ENCODE peak calls at places on chromosomes 12 and 14, in four cellular contexts. H is endothelial cell of umbilical vein, G is stomach, A is NB4. U is an unnamed sample.

GRCh38 chr14:93748208-93749080 is 39.8 kb downstream of the PRIMA1 start:
- DNase-seq in A (no peak), H (no peak), G (peak), U (no peak)

GRCh38 chr12:4438834-4439596 is 6.6 kb downstream of the FGF6 start:
- DNase-seq in A (peak), G (no peak), H (no peak), U (no peak)

GRCh38 chr14:26839481-26839880 is 241.6 kb upstream of the NOVA1 start:
- DNase-seq in H (no peak), A (no peak), G (no peak), U (no peak)

GRCh38 chr12:12877789-12878455 is 13.4 kb upstream of the GPRC5A start:
- DNase-seq in G (no peak), A (no peak), H (no peak), U (no peak)

GRCh38 chr14:94665121-94665520 is 52.9 kb downstream of the SERPINA3 start:
- DNase-seq in A (no peak), G (no peak), H (peak), U (no peak)

GRCh38 chr12:57454213-57454565 is 918 bp upstream of the INHBE start:
- DNase-seq in H (no peak), A (no peak), G (no peak), U (no peak)

GRCh38 chr12:49894754-49895153 is 8.9 kb downstream of the FAIM2 start:
- DNase-seq in A (no peak), G (no peak), H (no peak), U (no peak)

GRCh38 chr12:21940972-21941521 is at the start of gene ABCC9:
- DNase-seq in A (no peak), H (peak), G (peak), U (no peak)

GRCh38 chr12:47557401-47557800 is 148.4 kb downstream of the RPAP3 start:
- DNase-seq in G (no peak), H (no peak), A (no peak), U (no peak)

GRCh38 chr14:95361373-95362179 is 41.9 kb upstream of the CLMN start:
- DNase-seq in A (peak), G (peak), H (peak), U (no peak)

GRCh38 chr12:120055231-120055630 is 61.3 kb downstream of the RAB35 start:
- DNase-seq in H (no peak), G (no peak), A (no peak), U (no peak)

GRCh38 chr12:3171195-3171591 is 94.0 kb downstream of the TSPAN9 start:
- DNase-seq in A (no peak), G (no peak), H (no peak), U (no peak)

GRCh38 chr12:26648999-26649398 is 184.0 kb downstream of the ITPR2 start:
- DNase-seq in A (no peak), H (no peak), G (no peak), U (no peak)

GRCh38 chr14:20986811-20987210 is 3.0 kb upstream of the METTL17 start:
- DNase-seq in H (peak), G (no peak), A (peak), U (no peak)

GRCh38 chr14:55188686-55189295 is 2.6 kb downstream of the DLGAP5 start:
- DNase-seq in H (peak), G (no peak), A (no peak), U (no peak)

GRCh38 chr14:55194656-55195355 is 3.4 kb upstream of the DLGAP5 start:
- DNase-seq in G (no peak), A (no peak), H (no peak), U (no peak)

GRCh38 chr14:55191101-55191880 is at the start of gene DLGAP5:
- DNase-seq in A (peak), H (peak), G (peak), U (no peak)

GRCh38 chr14:55191881-55192616 is 664 bp upstream of the DLGAP5 start:
- DNase-seq in H (no peak), A (no peak), G (no peak), U (no peak)
- TF ChIP-seq POLR2A in H (no peak), A (no peak), G (no peak), U (no peak)

GRCh38 chr12:88868062-88868461 is 287.8 kb upstream of the KITLG start:
- DNase-seq in G (no peak), H (no peak), A (no peak), U (no peak)

GRCh38 chr12:88865537-88865936 is 285.3 kb upstream of the KITLG start:
- DNase-seq in A (no peak), G (no peak), H (no peak), U (no peak)

GRCh38 chr12:88866881-88867280 is 286.6 kb upstream of the KITLG start:
- DNase-seq in G (no peak), A (no peak), H (no peak), U (no peak)

GRCh38 chr12:88870000-88870737 is 289.9 kb upstream of the KITLG start:
- DNase-seq in G (no peak), A (no peak), H (no peak), U (no peak)
- TF ChIP-seq POLR2A in G (no peak), A (no peak), H (no peak), U (no peak)

DNA sequence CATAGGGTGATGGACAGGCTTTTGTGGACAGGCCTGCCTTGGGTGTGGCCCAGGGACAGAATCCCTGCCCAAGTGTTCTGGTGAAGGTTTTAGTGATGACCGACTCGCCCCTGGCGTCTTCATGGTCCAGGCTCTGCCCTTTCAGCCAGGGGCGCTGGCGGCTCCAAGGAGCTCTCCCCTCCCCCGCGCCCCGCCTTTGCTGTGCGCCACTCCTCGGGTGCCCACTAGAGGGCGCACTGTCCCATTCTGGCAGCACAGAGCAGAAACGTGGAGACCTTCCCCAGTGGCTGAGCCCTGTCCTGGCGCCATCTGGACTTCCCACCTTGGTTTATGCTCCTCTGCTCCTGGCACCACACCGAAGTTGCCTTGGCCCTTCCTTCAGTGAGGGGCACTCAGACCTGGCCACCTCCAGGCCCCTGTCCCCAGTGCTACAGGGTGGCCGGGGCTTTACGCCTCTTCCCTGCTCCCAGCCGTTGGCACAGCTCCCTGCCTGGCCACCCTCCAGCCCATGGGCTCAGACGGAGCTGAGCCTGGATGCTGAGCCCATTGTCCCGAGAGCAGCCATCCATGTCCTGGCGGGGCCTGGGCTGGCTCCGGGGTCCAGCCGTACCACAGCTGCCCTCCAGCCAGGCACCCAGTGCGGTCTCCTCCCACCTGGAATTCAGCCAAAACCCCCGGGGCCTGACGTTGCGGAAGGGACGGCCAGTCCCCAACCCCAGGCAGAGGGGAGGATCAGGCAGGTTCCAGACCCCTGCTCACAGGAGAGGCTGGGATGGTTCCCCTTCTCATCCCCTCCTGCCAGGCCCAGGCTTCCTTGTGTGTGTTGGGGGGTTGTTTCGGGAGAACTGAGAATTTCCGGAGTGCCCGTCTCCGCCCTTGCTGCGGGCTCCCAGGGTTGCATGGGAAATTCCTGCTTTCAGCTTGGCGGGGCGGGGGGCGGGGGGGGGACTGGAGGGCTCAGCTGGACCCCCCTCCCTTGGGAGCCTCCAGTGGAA is 5.6 kb upstream of the CRIP1 start:
- DNase-seq in A (peak), G (peak), H (peak), U (no peak)
- TF ChIP-seq POLR2A in A (no peak), G (no peak), H (peak), U (no peak)

DNA sequence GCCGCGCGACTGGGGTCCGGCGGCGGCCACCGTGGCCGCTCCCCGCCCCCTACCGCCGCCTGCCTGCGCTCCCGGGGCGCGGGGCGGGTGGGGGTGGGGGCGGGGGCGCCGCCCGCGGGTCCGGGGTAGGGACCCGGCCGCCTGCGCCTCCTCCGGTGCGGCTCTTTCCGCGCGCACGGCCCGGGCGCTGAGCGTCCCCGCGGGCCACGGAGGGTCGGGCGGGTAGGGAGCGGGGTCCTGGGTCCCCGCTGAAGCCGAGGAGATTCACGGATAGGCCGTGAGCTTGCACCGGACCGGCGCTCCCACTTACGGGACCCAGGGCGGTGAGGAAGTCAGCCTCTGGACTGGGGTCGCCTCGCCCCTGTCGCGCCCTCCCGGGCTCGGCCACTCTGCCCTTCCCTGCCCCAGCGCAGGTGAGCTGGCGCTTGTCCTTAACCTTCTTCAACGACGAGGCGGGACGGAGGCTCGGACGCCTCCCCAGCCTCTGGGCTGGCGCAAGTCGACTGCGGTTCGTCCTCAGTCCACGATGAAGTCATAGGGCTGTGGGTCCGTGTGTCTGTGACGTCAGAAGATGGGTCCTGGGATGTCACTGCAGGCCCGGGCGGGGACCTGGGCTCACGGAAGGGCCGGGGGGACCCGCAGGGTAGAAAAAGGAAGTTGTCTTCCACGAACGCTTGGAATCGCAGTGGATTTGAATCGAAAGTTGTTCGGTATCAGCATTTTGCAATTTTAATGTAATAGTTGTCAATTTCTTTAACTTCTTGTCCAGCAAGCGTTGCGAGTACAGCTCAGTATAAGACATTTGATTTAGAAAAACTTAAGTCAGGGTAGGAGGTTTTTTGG is 572 bp downstream of the FBXO34 start:
- DNase-seq in A (peak), H (peak), G (peak), U (peak)
- TF ChIP-seq POLR2A in A (peak), H (no peak), G (no peak), U (no peak)

GRCh38 chr12:6936378-6936638 is 7.3 kb upstream of the RNU7-1 start:
- DNase-seq in G (no peak), H (no peak), A (no peak), U (no peak)

GRCh38 chr12:6938353-6939186 is 5.0 kb upstream of the RNU7-1 start:
- DNase-seq in H (no peak), G (no peak), A (no peak), U (no peak)

GRCh38 chr12:6939187-6939540 is 4.5 kb upstream of the RNU7-1 start:
- DNase-seq in A (no peak), G (no peak), H (no peak), U (no peak)

GRCh38 chr12:6936642-6937480 is 6.8 kb upstream of the RNU7-1 start:
- DNase-seq in H (no peak), G (no peak), A (peak), U (no peak)

GRCh38 chr12:6937481-6938352 is 5.9 kb upstream of the RNU7-1 start:
- DNase-seq in A (peak), G (peak), H (peak), U (peak)
- TF ChIP-seq POLR2A in A (peak), G (peak), H (peak), U (peak)

GRCh38 chr12:56082967-56083366 is 3.0 kb downstream of the ERBB3 start:
- DNase-seq in G (no peak), H (no peak), A (no peak), U (no peak)

GRCh38 chr12:56080556-56081138 is 682 bp downstream of the ERBB3 start:
- DNase-seq in A (no peak), G (peak), H (no peak), U (no peak)

GRCh38 chr12:56079729-56080555 is at the start of gene ERBB3:
- DNase-seq in G (peak), H (peak), A (peak), U (no peak)

GRCh38 chr12:56082382-56082781 is 2.4 kb downstream of the ERBB3 start:
- DNase-seq in A (no peak), G (no peak), H (no peak), U (no peak)

DNA sequence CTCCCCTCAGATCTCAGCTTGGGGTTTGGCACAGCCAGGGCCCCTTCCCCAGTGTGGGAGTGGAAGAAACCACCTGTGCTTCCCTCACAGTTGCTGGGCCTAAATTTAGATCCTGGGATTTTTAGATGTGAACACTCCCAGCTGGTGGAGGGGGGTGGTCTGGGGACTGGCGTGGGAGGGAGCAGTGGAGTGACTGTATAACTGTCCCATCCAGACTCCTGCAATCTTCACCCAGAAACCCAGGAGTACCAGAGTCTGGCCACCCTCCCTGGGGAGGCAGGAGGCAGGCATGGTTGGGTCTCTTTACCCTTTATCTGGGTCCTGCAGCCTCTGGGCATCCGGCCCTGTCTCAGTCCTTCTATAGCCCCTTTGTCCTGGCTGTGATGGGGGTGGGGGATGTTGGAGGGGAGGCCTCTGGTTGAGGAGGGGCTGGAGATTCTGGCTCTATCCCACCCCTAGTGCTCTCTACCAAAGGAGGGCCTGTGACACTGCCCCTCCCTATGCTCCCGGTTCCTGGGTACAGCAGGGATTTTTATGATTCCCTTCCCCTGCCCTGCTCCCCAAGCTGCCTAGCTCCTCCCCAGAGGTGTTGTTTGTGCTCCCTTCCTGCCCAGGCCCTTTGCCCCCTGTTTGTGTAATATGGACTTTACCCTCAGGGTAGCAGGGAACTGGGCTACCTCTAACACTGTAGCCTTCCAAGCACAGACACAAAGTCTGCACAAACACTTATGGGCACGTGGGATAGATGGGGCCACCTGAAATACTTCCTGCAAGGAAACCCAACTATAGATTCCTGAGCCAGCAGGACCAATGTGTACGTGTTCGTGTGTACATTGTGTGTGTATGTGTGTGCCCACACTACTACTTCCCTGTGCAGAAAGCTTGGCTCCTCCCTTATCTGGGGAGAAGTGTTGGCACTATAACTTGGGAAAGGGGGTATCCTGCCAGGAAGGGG is 1.7 kb downstream of the ERBB3 start:
- DNase-seq in G (peak), H (no peak), A (no peak), U (no peak)
- TF ChIP-seq POLR2A in G (peak), H (no peak), A (no peak), U (no peak)

GRCh38 chr12:642633-643477 is 20.4 kb downstream of the NINJ2 start:
- DNase-seq in A (peak), H (peak), G (peak), U (no peak)
- TF ChIP-seq POLR2A in A (peak), H (peak), G (no peak), U (no peak)

DNA sequence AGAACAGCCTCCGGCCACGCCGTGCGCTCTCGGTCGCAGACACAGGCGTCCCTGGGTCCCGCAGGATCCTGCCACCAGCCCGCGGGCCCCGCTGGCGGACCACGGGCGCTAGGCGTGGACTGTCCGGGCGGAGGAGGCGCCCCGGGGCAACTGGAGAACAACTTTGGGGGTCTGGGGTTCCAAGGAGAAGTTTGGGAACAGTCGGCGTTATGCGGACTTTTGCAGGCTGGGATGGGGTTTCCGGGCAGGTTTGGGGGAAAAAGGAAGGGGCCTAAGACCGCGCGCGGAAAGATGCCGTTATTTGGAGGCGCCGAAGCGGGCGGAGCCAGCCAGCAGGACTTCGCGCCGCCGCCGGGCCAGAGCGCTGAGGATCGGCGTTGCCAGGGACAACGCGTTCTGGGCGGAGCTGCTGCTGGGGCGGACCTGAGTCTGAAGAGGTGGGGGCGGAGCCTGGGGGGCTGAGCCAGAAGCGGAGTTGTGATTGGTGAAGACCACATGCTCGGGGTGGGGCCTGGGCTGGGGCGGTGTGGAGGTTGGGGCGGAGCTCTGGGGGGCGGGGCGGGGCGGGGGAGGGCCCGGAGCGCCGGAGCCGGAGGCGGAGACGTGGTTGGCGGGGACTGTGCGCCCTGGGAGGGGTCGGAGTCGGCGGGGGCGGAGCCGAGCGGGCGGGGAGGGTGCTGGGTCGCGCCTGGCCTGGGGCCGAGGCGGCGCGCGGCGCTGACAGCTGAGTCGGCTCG is at the start of gene CYP46A1:
- DNase-seq in A (peak), H (peak), G (peak), U (no peak)
- TF ChIP-seq POLR2A in A (peak), H (peak), G (no peak), U (no peak)

DNA sequence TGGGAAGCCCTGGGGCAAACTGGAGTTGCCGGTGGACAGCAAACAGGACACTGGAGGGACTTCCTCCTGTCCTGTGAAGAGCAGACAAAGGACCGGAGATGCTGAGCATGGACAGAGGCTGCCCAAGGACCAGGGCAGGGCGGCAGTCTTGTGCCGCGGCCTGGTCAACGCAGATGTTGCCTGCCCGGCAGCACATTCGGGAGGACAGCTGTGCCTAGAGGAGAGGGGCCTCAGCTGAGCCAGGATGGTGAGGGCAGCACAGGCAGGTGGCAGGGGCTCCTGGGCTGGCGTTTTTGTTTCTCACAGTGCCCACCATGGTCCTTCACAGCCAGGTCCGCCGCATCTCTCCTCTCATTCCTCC is 13.3 kb downstream of the ANKRD9 start:
- DNase-seq in H (no peak), A (no peak), G (no peak), U (no peak)
- TF ChIP-seq POLR2A in H (no peak), A (no peak), G (no peak), U (no peak)

GRCh38 chr14:61321385-61322010 is at the start of gene PRKCH:
- DNase-seq in G (peak), H (peak), A (no peak), U (no peak)
- TF ChIP-seq POLR2A in G (no peak), H (peak), A (no peak), U (no peak)

U was measured in vagina.